ENCODE peak calls at places on chromosomes 1 and 21, in four cellular contexts. One of them, this sample, is unnamed.
A peak's percentile ranks its signal among the peaks of the same experiment; 100 is the strongest.

GRCh38 chr21:36806103-36806502 is 107.2 kb downstream of the SIM2 start:
- DNase-seq in neural progenitor cell: no peak
- DNase-seq in mammary epithelial cell: no peak
- DNase-seq in hepatocyte: no peak
- DNase-seq in this sample: no peak

GRCh38 chr1:93703649-93704048 is 22.0 kb upstream of the BCAR3 start:
- DNase-seq in neural progenitor cell: no peak
- DNase-seq in mammary epithelial cell: peak; percentile 64
- DNase-seq in hepatocyte: peak; percentile 55
- DNase-seq in this sample: no peak

GRCh38 chr1:98056781-98057180 is 135.9 kb upstream of the DPYD start:
- DNase-seq in neural progenitor cell: no peak
- DNase-seq in mammary epithelial cell: no peak
- DNase-seq in hepatocyte: no peak
- DNase-seq in this sample: no peak

GRCh38 chr1:243964915-243965314 is 86.2 kb upstream of the ZBTB18 start:
- DNase-seq in neural progenitor cell: no peak
- DNase-seq in mammary epithelial cell: no peak
- DNase-seq in hepatocyte: no peak
- DNase-seq in this sample: no peak

GRCh38 chr1:201309420-201309819 is 26.1 kb downstream of the PKP1 start:
- DNase-seq in neural progenitor cell: peak; percentile 89
- DNase-seq in mammary epithelial cell: peak; percentile 94
- DNase-seq in hepatocyte: peak; percentile 88
- DNase-seq in this sample: peak; percentile 82

GRCh38 chr1:30856260-30856790 is 52.2 kb downstream of the SDC3 start:
- DNase-seq in neural progenitor cell: peak; percentile 45
- DNase-seq in mammary epithelial cell: no peak
- DNase-seq in hepatocyte: no peak
- DNase-seq in this sample: peak; percentile 44

GRCh38 chr21:44681861-44682579 is at the start of gene KRTAP12-1:
- DNase-seq in neural progenitor cell: no peak
- DNase-seq in mammary epithelial cell: no peak
- DNase-seq in hepatocyte: no peak
- DNase-seq in this sample: no peak

GRCh38 chr1:183407961-183408360 is 10.2 kb downstream of the NMNAT2 start:
- DNase-seq in neural progenitor cell: no peak
- DNase-seq in mammary epithelial cell: no peak
- DNase-seq in hepatocyte: no peak
- DNase-seq in this sample: no peak

GRCh38 chr1:68442006-68442405 is 7.7 kb downstream of the RPE65 start:
- DNase-seq in neural progenitor cell: peak; percentile 7
- DNase-seq in mammary epithelial cell: no peak
- DNase-seq in hepatocyte: no peak
- DNase-seq in this sample: no peak

GRCh38 chr21:39363607-39364555 is 15.0 kb upstream of the HMGN1 start:
- DNase-seq in neural progenitor cell: no peak
- DNase-seq in mammary epithelial cell: no peak
- DNase-seq in hepatocyte: no peak
- DNase-seq in this sample: no peak

GRCh38 chr1:5733596-5733995 is 258.6 kb downstream of the NPHP4 start:
- DNase-seq in neural progenitor cell: no peak
- DNase-seq in mammary epithelial cell: no peak
- DNase-seq in hepatocyte: no peak
- DNase-seq in this sample: no peak

GRCh38 chr1:6911229-6911941 is 126.1 kb downstream of the CAMTA1 start:
- DNase-seq in neural progenitor cell: no peak
- DNase-seq in mammary epithelial cell: no peak
- DNase-seq in hepatocyte: no peak
- DNase-seq in this sample: no peak

GRCh38 chr1:214205053-214205452 is 75.9 kb upstream of the SMYD2 start:
- DNase-seq in neural progenitor cell: peak; percentile 90
- DNase-seq in mammary epithelial cell: no peak
- DNase-seq in hepatocyte: no peak
- DNase-seq in this sample: no peak

GRCh38 chr1:31797216-31797615 is 18.6 kb downstream of the SPOCD1 start:
- DNase-seq in neural progenitor cell: no peak
- DNase-seq in mammary epithelial cell: no peak
- DNase-seq in hepatocyte: no peak
- DNase-seq in this sample: no peak

GRCh38 chr1:212237651-212238050 is 47.6 kb upstream of the PPP2R5A start:
- DNase-seq in neural progenitor cell: no peak
- DNase-seq in mammary epithelial cell: peak; percentile 86
- DNase-seq in hepatocyte: peak; percentile 71
- DNase-seq in this sample: no peak

GRCh38 chr1:225817611-225818061 is 7.7 kb downstream of the EPHX1 start:
- DNase-seq in neural progenitor cell: no peak
- DNase-seq in mammary epithelial cell: peak; percentile 75
- DNase-seq in hepatocyte: no peak
- DNase-seq in this sample: peak; percentile 65

GRCh38 chr21:29196021-29196663 is 65.7 kb downstream of the MAP3K7CL start:
- DNase-seq in neural progenitor cell: no peak
- DNase-seq in mammary epithelial cell: peak; percentile 91
- DNase-seq in hepatocyte: peak; percentile 70
- DNase-seq in this sample: peak; percentile 33

GRCh38 chr1:37476460-37477197 is 2.2 kb downstream of the ZC3H12A start:
- DNase-seq in neural progenitor cell: no peak
- DNase-seq in mammary epithelial cell: peak; percentile 92
- DNase-seq in hepatocyte: peak; percentile 89
- DNase-seq in this sample: no peak

GRCh38 chr1:182348916-182349747 is 42.5 kb downstream of the GLUL start:
- DNase-seq in neural progenitor cell: no peak
- DNase-seq in mammary epithelial cell: no peak
- DNase-seq in hepatocyte: peak; percentile 21
- DNase-seq in this sample: no peak

GRCh38 chr1:88394958-88395357 is 289.1 kb upstream of the PKN2 start:
- DNase-seq in neural progenitor cell: peak; percentile 20
- DNase-seq in mammary epithelial cell: no peak
- DNase-seq in hepatocyte: no peak
- DNase-seq in this sample: peak; percentile 9

GRCh38 chr21:24420694-24421093 is 1186.6 kb downstream of the MRPL39 start:
- DNase-seq in neural progenitor cell: no peak
- DNase-seq in mammary epithelial cell: no peak
- DNase-seq in hepatocyte: no peak
- DNase-seq in this sample: no peak

GRCh38 chr1:205584732-205585131 is 47.1 kb downstream of the ELK4 start:
- DNase-seq in neural progenitor cell: no peak
- DNase-seq in mammary epithelial cell: no peak
- DNase-seq in hepatocyte: no peak
- DNase-seq in this sample: no peak

GRCh38 chr1:91876040-91876470 is 9.9 kb downstream of the TGFBR3 start:
- DNase-seq in neural progenitor cell: no peak
- DNase-seq in mammary epithelial cell: no peak
- DNase-seq in hepatocyte: no peak
- DNase-seq in this sample: no peak

GRCh38 chr1:155128755-155129473 is 1.2 kb downstream of the EFNA1 start:
- DNase-seq in neural progenitor cell: no peak
- DNase-seq in mammary epithelial cell: peak; percentile 60
- DNase-seq in hepatocyte: peak; percentile 70
- DNase-seq in this sample: peak; percentile 65

GRCh38 chr1:199685369-199685768 is 342.1 kb upstream of the NR5A2 start:
- DNase-seq in neural progenitor cell: no peak
- DNase-seq in mammary epithelial cell: peak; percentile 54
- DNase-seq in hepatocyte: peak; percentile 19
- DNase-seq in this sample: no peak

GRCh38 chr1:66495490-66495889 is 38.5 kb upstream of the SGIP1 start:
- DNase-seq in neural progenitor cell: no peak
- DNase-seq in mammary epithelial cell: no peak
- DNase-seq in hepatocyte: no peak
- DNase-seq in this sample: no peak
- H2AFZ ChIP-seq in neural progenitor cell: no peak overlapping the region
- H2AFZ ChIP-seq in mammary epithelial cell: no peak overlapping the region
- H2AFZ ChIP-seq in hepatocyte: no peak overlapping the region
- H2AFZ ChIP-seq in this sample: peak overlapping the region; percentile 24

GRCh38 chr1:18989176-18989799 is 32.8 kb upstream of the IFFO2 start:
- DNase-seq in neural progenitor cell: no peak
- DNase-seq in mammary epithelial cell: no peak
- DNase-seq in hepatocyte: no peak
- DNase-seq in this sample: no peak
- H3K4me2 ChIP-seq in neural progenitor cell: no peak overlapping the region
- H3K4me2 ChIP-seq in mammary epithelial cell: no peak overlapping the region
- H3K4me2 ChIP-seq in hepatocyte: no peak overlapping the region
- H3K4me2 ChIP-seq in this sample: no peak overlapping the region

GRCh38 chr1:233440952-233441401 is 113.5 kb downstream of the MAP3K21 start:
- DNase-seq in neural progenitor cell: peak; percentile 87
- DNase-seq in mammary epithelial cell: peak; percentile 58
- DNase-seq in hepatocyte: peak; percentile 88
- DNase-seq in this sample: peak; percentile 96
- H2AFZ ChIP-seq in neural progenitor cell: peak overlapping the region; percentile 93
- H2AFZ ChIP-seq in mammary epithelial cell: peak overlapping the region; percentile 68
- H2AFZ ChIP-seq in hepatocyte: peak overlapping the region; percentile 23
- H2AFZ ChIP-seq in this sample: peak overlapping the region; percentile 28

DNA sequence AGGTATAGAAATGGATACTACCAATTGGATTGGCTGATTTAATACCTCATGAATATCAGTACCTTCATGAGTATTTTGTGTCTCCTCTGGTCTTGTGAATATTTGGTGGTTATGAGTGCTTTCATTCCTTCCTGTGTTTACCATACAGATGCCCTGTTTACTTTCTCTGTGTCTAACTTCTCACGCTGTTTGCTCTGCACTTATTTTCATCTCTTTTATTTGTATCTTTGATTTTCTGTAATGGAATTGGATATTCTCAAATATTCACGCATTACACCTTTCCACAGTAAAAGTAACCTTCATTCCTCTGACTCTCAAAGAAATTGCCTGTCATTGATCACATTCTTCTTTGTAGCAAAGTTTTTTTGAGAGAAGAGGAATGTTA is 16.8 kb downstream of the CNST start:
- DNase-seq in neural progenitor cell: no peak
- DNase-seq in mammary epithelial cell: no peak
- DNase-seq in hepatocyte: no peak
- DNase-seq in this sample: no peak
- H3K4me2 ChIP-seq in neural progenitor cell: no peak overlapping the region
- H3K4me2 ChIP-seq in mammary epithelial cell: no peak overlapping the region
- H3K4me2 ChIP-seq in hepatocyte: peak overlapping the region; percentile 57
- H3K4me2 ChIP-seq in this sample: no peak overlapping the region

DNA sequence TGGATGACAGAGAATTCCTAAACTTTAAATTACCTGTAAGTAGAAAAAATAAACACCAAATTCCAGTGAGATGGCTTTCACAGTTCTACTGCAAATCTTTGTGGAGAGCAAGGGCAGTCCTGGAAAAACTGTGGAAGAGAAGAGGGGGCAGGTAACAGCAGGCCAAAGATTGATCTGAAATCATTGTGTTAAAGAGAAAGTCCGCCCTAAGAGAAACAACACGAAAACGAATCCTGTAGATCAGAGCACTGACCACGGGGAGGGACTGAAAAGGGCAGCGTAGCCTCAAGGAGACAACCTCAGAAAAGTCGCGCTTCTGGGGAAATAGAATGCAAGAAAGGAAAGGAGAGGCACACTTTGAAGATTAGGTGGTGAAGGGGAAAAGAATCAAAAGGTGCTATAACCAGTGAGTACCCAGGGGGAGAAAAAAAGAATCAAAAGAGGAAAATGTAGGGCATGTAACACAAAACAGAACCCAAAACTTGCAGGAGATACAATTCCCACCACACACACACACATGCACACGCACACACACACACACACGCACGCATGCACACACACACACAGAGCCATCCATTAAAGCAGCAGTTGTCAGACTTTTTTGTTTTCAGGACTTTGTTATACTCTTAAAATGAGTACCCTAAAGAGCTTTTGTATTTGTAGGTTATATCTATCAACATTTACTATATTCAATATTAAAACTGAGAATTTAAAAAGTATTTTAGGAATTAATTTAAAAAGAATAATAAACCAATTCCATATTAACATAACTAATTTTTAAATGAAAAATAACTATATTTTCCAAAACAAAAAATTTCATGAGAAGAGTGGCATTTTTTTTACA is 28.0 kb upstream of the KLF17 start:
- DNase-seq in neural progenitor cell: no peak
- DNase-seq in mammary epithelial cell: no peak
- DNase-seq in hepatocyte: no peak
- DNase-seq in this sample: no peak
- H2AFZ ChIP-seq in neural progenitor cell: no peak overlapping the region
- H2AFZ ChIP-seq in mammary epithelial cell: no peak overlapping the region
- H2AFZ ChIP-seq in hepatocyte: no peak overlapping the region
- H2AFZ ChIP-seq in this sample: peak overlapping the region; percentile 80